ENCODE peak calls at places on chromosomes 4 and X, in six cellular contexts. One of them, this sample, is unnamed.

GRCh38 chr4:7978489-7978888 is 38.8 kb upstream of the AFAP1 start:
- DNase-seq in BJ: no peak
- DNase-seq in AG09309: no peak
- DNase-seq in K562: no peak
- DNase-seq in thyroid gland: no peak
- DNase-seq in fibroblast of pulmonary artery: no peak
- DNase-seq in this sample: peak; percentile 60

GRCh38 chrX:131801911-131802310 is 221.2 kb upstream of the STK26 start:
- DNase-seq in BJ: no peak
- DNase-seq in AG09309: no peak
- DNase-seq in K562: no peak
- DNase-seq in thyroid gland: no peak
- DNase-seq in fibroblast of pulmonary artery: no peak
- DNase-seq in this sample: no peak

GRCh38 chr4:140152760-140153418 is 1.1 kb downstream of the MAML3 start:
- DNase-seq in BJ: no peak
- DNase-seq in AG09309: no peak
- DNase-seq in K562: peak; percentile 17
- DNase-seq in thyroid gland: peak; percentile 73
- DNase-seq in fibroblast of pulmonary artery: peak; percentile 58
- DNase-seq in this sample: peak; percentile 67

GRCh38 chrX:9677098-9677739 is 88.4 kb downstream of the GPR143 start:
- DNase-seq in BJ: no peak
- DNase-seq in AG09309: no peak
- DNase-seq in K562: no peak
- DNase-seq in thyroid gland: no peak
- DNase-seq in fibroblast of pulmonary artery: peak; percentile 61
- DNase-seq in this sample: no peak

GRCh38 chrX:11437642-11438379 is 144.6 kb downstream of the AMELX start:
- DNase-seq in BJ: no peak
- DNase-seq in AG09309: no peak
- DNase-seq in K562: peak; percentile 57
- DNase-seq in thyroid gland: no peak
- DNase-seq in fibroblast of pulmonary artery: peak; percentile 65
- DNase-seq in this sample: no peak

GRCh38 chr4:150588341-150588740 is 6.4 kb downstream of the MAB21L2 start:
- DNase-seq in BJ: no peak
- DNase-seq in AG09309: no peak
- DNase-seq in K562: no peak
- DNase-seq in thyroid gland: no peak
- DNase-seq in fibroblast of pulmonary artery: no peak
- DNase-seq in this sample: no peak

GRCh38 chr4:132108784-132109183 is 1040.3 kb upstream of the PCDH10 start:
- DNase-seq in BJ: peak; percentile 13
- DNase-seq in AG09309: no peak
- DNase-seq in K562: no peak
- DNase-seq in thyroid gland: no peak
- DNase-seq in fibroblast of pulmonary artery: peak; percentile 53
- DNase-seq in this sample: no peak

GRCh38 chr4:153156263-153156662 is 48.0 kb upstream of the TRIM2 start:
- DNase-seq in BJ: no peak
- DNase-seq in AG09309: no peak
- DNase-seq in K562: peak; percentile 57
- DNase-seq in thyroid gland: no peak
- DNase-seq in fibroblast of pulmonary artery: no peak
- DNase-seq in this sample: no peak

GRCh38 chr4:156677136-156677535 is 294.5 kb downstream of the PDGFC start:
- DNase-seq in BJ: no peak
- DNase-seq in AG09309: no peak
- DNase-seq in K562: no peak
- DNase-seq in thyroid gland: no peak
- DNase-seq in fibroblast of pulmonary artery: peak; percentile 65
- DNase-seq in this sample: no peak

GRCh38 chr4:6183740-6184139 is 16.6 kb downstream of the JAKMIP1 start:
- DNase-seq in BJ: no peak
- DNase-seq in AG09309: no peak
- DNase-seq in K562: no peak
- DNase-seq in thyroid gland: no peak
- DNase-seq in fibroblast of pulmonary artery: no peak
- DNase-seq in this sample: no peak

GRCh38 chr4:6179362-6179761 is 21.0 kb downstream of the JAKMIP1 start:
- DNase-seq in BJ: no peak
- DNase-seq in AG09309: no peak
- DNase-seq in K562: no peak
- DNase-seq in thyroid gland: no peak
- DNase-seq in fibroblast of pulmonary artery: no peak
- DNase-seq in this sample: no peak

GRCh38 chr4:6178757-6179156 is 21.6 kb downstream of the JAKMIP1 start:
- DNase-seq in BJ: no peak
- DNase-seq in AG09309: no peak
- DNase-seq in K562: no peak
- DNase-seq in thyroid gland: no peak
- DNase-seq in fibroblast of pulmonary artery: no peak
- DNase-seq in this sample: no peak

GRCh38 chr4:6182390-6183280 is 17.7 kb downstream of the JAKMIP1 start:
- DNase-seq in BJ: no peak
- DNase-seq in AG09309: no peak
- DNase-seq in K562: no peak
- DNase-seq in thyroid gland: no peak
- DNase-seq in fibroblast of pulmonary artery: no peak
- DNase-seq in this sample: no peak

GRCh38 chr4:6180841-6181631 is 19.3 kb downstream of the JAKMIP1 start:
- DNase-seq in BJ: no peak
- DNase-seq in AG09309: no peak
- DNase-seq in K562: no peak
- DNase-seq in thyroid gland: no peak
- DNase-seq in fibroblast of pulmonary artery: no peak
- DNase-seq in this sample: no peak
- H3K4me3 ChIP-seq in BJ: no peak overlapping the region
- H3K4me3 ChIP-seq in AG09309: no peak overlapping the region
- H3K4me3 ChIP-seq in K562: no peak overlapping the region
- H3K4me3 ChIP-seq in thyroid gland: no peak overlapping the region
- H3K4me3 ChIP-seq in fibroblast of pulmonary artery: no peak overlapping the region
- H3K4me3 ChIP-seq in this sample: no peak overlapping the region

DNA sequence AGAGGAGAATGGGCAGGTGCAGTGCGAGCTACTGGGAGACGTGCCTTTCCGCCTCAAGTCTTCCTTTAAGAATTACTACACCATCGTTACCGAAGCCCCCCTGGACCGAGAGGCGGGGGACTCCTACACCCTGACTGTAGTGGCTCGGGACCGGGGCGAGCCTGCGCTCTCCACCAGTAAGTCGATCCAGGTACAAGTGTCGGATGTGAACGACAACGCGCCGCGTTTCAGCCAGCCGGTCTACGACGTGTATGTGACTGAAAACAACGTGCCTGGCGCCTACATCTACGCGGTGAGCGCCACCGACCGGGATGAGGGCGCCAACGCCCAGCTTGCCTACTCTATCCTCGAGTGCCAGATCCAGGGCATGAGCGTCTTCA is 2.2 kb downstream of the PCDH10 start:
- DNase-seq in BJ: no peak
- DNase-seq in AG09309: no peak
- DNase-seq in K562: no peak
- DNase-seq in thyroid gland: no peak
- DNase-seq in fibroblast of pulmonary artery: peak; percentile 31
- DNase-seq in this sample: no peak
- H3K4me3 ChIP-seq in BJ: peak overlapping the region; percentile 58
- H3K4me3 ChIP-seq in AG09309: no peak overlapping the region
- H3K4me3 ChIP-seq in K562: peak overlapping the region; percentile 3
- H3K4me3 ChIP-seq in thyroid gland: no peak overlapping the region
- H3K4me3 ChIP-seq in fibroblast of pulmonary artery: peak overlapping the region; percentile 70
- H3K4me3 ChIP-seq in this sample: peak overlapping the region; percentile 35

GRCh38 chr4:85776579-85776978 is 301.6 kb downstream of the ARHGAP24 start:
- DNase-seq in BJ: no peak
- DNase-seq in AG09309: no peak
- DNase-seq in K562: no peak
- DNase-seq in thyroid gland: no peak
- DNase-seq in fibroblast of pulmonary artery: peak; percentile 39
- DNase-seq in this sample: no peak

GRCh38 chr4:85778809-85779124 is 303.8 kb downstream of the ARHGAP24 start:
- DNase-seq in BJ: no peak
- DNase-seq in AG09309: no peak
- DNase-seq in K562: no peak
- DNase-seq in thyroid gland: no peak
- DNase-seq in fibroblast of pulmonary artery: peak; percentile 61
- DNase-seq in this sample: no peak

GRCh38 chr4:85780664-85781063 is 305.7 kb downstream of the ARHGAP24 start:
- DNase-seq in BJ: no peak
- DNase-seq in AG09309: no peak
- DNase-seq in K562: no peak
- DNase-seq in thyroid gland: no peak
- DNase-seq in fibroblast of pulmonary artery: peak; percentile 84
- DNase-seq in this sample: no peak

GRCh38 chr4:85777908-85778808 is 303.2 kb downstream of the ARHGAP24 start:
- DNase-seq in BJ: no peak
- DNase-seq in AG09309: no peak
- DNase-seq in K562: no peak
- DNase-seq in thyroid gland: no peak
- DNase-seq in fibroblast of pulmonary artery: peak; percentile 61
- DNase-seq in this sample: no peak

GRCh38 chr4:85779165-85779564 is 304.2 kb downstream of the ARHGAP24 start:
- DNase-seq in BJ: no peak
- DNase-seq in AG09309: no peak
- DNase-seq in K562: no peak
- DNase-seq in thyroid gland: no peak
- DNase-seq in fibroblast of pulmonary artery: peak; percentile 81
- DNase-seq in this sample: no peak
- H3K4me3 ChIP-seq in BJ: peak overlapping the region; percentile 45
- H3K4me3 ChIP-seq in AG09309: peak overlapping the region; percentile 38
- H3K4me3 ChIP-seq in K562: no peak overlapping the region
- H3K4me3 ChIP-seq in thyroid gland: no peak overlapping the region
- H3K4me3 ChIP-seq in fibroblast of pulmonary artery: peak overlapping the region; percentile 72
- H3K4me3 ChIP-seq in this sample: no peak overlapping the region

DNA sequence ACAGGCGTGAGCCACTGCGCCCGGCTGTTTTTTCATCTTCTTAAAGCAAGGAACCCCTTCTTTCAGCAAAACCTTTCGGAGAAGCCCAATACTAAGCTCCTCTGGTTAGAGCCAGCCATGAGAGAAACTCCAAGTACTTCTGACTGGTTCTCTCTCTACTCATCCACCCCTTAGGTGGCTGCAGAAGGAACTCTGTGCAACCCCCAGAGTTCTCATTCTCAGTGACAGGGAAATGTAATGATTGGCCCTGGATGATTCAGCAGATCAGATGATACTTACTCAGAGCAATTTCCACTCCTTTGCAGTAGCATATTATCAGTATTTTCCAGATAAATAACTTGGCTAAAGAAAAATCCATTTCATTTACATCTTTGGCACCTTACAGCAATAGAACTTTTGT is 3.1 kb downstream of the SPP1 start:
- DNase-seq in BJ: no peak
- DNase-seq in AG09309: no peak
- DNase-seq in K562: peak; percentile 6
- DNase-seq in thyroid gland: no peak
- DNase-seq in fibroblast of pulmonary artery: no peak
- DNase-seq in this sample: no peak
- H3K4me3 ChIP-seq in BJ: no peak overlapping the region
- H3K4me3 ChIP-seq in AG09309: no peak overlapping the region
- H3K4me3 ChIP-seq in K562: no peak overlapping the region
- H3K4me3 ChIP-seq in thyroid gland: no peak overlapping the region
- H3K4me3 ChIP-seq in fibroblast of pulmonary artery: no peak overlapping the region
- H3K4me3 ChIP-seq in this sample: no peak overlapping the region

DNA sequence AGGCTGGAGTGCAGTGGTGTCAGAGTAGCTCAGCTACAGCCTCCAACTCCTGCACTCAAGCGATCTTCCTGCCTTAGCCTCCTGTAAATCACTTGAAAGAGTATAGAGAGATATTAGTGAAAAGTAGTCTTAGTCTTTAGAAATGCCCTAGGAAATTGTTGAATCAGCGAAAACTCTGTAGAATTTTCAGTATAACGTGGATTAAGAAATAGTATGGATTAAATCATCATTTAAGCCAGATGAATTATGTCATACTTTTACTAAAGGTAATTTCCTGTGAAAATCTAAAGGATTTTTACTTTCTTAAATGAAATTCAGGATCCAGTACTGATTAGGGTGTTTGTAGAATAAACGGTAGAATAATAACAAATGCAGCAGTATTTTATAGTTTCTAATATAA is 163.2 kb downstream of the KDM6A start:
- DNase-seq in BJ: no peak
- DNase-seq in AG09309: no peak
- DNase-seq in K562: no peak
- DNase-seq in thyroid gland: no peak
- DNase-seq in fibroblast of pulmonary artery: no peak
- DNase-seq in this sample: no peak
- H3K4me3 ChIP-seq in BJ: no peak overlapping the region
- H3K4me3 ChIP-seq in AG09309: no peak overlapping the region
- H3K4me3 ChIP-seq in K562: no peak overlapping the region
- H3K4me3 ChIP-seq in thyroid gland: no peak overlapping the region
- H3K4me3 ChIP-seq in fibroblast of pulmonary artery: no peak overlapping the region
- H3K4me3 ChIP-seq in this sample: no peak overlapping the region

DNA sequence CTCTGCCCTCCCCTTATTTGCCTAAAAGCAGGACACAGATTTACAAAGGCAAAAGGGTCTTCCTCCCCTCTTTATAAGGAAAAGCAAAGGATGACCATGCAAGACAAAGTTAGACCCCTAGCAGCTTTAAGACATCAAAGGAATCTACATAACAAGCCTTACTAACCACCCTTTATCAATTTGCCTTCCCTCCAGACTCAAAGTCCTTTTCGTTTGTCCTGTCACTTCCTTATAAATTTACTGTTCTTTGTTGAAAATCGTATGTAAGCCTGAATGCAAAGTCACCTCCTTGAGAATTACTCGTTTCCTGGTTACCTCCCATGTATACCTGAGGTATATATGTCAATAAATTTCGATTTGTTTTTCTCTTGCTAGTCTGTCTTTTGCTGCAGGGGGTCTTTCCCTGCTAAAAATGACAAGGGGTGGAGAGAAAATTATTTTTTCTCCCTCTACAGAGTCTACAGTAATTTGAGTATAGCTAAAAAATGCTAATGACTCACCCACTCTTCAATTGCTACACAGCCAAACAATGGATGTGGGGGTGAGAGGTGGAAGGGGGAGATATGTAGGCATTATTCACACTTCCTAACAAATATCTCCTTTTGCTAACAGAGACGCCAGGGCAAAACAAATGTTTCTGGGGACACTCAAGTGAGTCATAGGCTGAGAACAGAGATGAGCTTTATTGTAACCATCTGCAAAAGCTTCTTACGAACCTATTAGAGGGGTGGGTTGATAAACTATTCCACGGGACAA is 13.2 kb downstream of the SCD5 start:
- DNase-seq in BJ: peak; percentile 65
- DNase-seq in AG09309: peak; percentile 78
- DNase-seq in K562: peak; percentile 22
- DNase-seq in thyroid gland: no peak
- DNase-seq in fibroblast of pulmonary artery: peak; percentile 96
- DNase-seq in this sample: no peak
- H3K4me3 ChIP-seq in BJ: no peak overlapping the region
- H3K4me3 ChIP-seq in AG09309: peak overlapping the region; percentile 8
- H3K4me3 ChIP-seq in K562: no peak overlapping the region
- H3K4me3 ChIP-seq in thyroid gland: no peak overlapping the region
- H3K4me3 ChIP-seq in fibroblast of pulmonary artery: peak overlapping the region; percentile 45
- H3K4me3 ChIP-seq in this sample: no peak overlapping the region